ENCODE peak calls at places on chromosomes 12 and 14, in nine cellular contexts. Z, D, U, V, W, T, E, P and Y are unnamed samples.
A peak's percentile ranks its signal among the peaks of the same experiment; 100 is the strongest.

GRCh38 chr12:25829192-25829591 is 129.3 kb upstream of the RASSF8 start:
- DNase-seq in Z (no peak), E (no peak), W (peak; percentile 98), T (no peak), P (no peak), V (no peak), D (peak; percentile 91), U (no peak), Y (no peak)

GRCh38 chr14:70821916-70822705 is 12.8 kb upstream of the MAP3K9 start:
- DNase-seq in D (no peak), W (no peak), T (peak; percentile 64), U (peak; percentile 43), V (peak; percentile 66), E (peak; percentile 64), Z (peak; percentile 77), P (peak; percentile 18), Y (peak; percentile 56)

GRCh38 chr12:27807063-27807703 is 27.1 kb upstream of the MANSC4 start:
- DNase-seq in D (no peak), T (no peak), P (no peak), Z (no peak), U (no peak), V (no peak), E (no peak), W (no peak), Y (no peak)

GRCh38 chr14:24042733-24043132 is 9.1 kb upstream of the CARMIL3 start:
- DNase-seq in P (no peak), T (no peak), D (no peak), Z (no peak), U (no peak), V (no peak), W (no peak), E (no peak), Y (no peak)

GRCh38 chr14:99649219-99649618 is 4.3 kb downstream of the HHIPL1 start:
- DNase-seq in P (no peak), D (peak; percentile 15), E (no peak), T (no peak), U (no peak), V (no peak), W (no peak), Z (no peak), Y (no peak)

GRCh38 chr14:88632512-88632911 is 69.7 kb downstream of the ZC3H14 start:
- DNase-seq in D (no peak), Z (no peak), U (no peak), W (no peak), V (no peak), T (no peak), E (no peak), P (no peak), Y (no peak)

GRCh38 chr12:82973601-82974000 is 286.9 kb downstream of the TMTC2 start:
- DNase-seq in D (no peak), E (no peak), W (no peak), U (no peak), T (no peak), V (no peak), P (no peak), Z (no peak), Y (no peak)

GRCh38 chr14:97641827-97642226 is 844.6 kb downstream of the VRK1 start:
- DNase-seq in E (no peak), V (peak; percentile 33), Z (no peak), D (no peak), U (no peak), W (no peak), T (no peak), P (no peak), Y (peak; percentile 41)

GRCh38 chr12:123057505-123058265 is 77.2 kb downstream of the ARL6IP4 start:
- DNase-seq in P (no peak), W (no peak), E (no peak), D (no peak), Z (no peak), T (no peak), V (peak; percentile 44), U (no peak), Y (peak; percentile 44)

GRCh38 chr12:125228519-125229260 is 163.5 kb downstream of the AACS start:
- DNase-seq in E (no peak), V (peak; percentile 50), D (no peak), W (no peak), U (no peak), T (no peak), P (no peak), Z (no peak), Y (no peak)

GRCh38 chr14:100535287-100536131 is 51.7 kb downstream of the BEGAIN start:
- DNase-seq in U (no peak), P (no peak), Z (peak; percentile 20), V (peak; percentile 3), E (no peak), W (no peak), D (no peak), T (peak; percentile 16), Y (peak; percentile 9)

GRCh38 chr12:15829255-15829654 is 40.1 kb upstream of the EPS8 start:
- DNase-seq in W (no peak), T (no peak), U (no peak), V (no peak), P (no peak), D (no peak), Z (no peak), E (no peak), Y (no peak)

GRCh38 chr14:79090781-79091180 is 920.6 kb downstream of the NRXN3 start:
- DNase-seq in U (no peak), T (no peak), E (no peak), W (no peak), V (no peak), D (no peak), Z (no peak), P (no peak), Y (no peak)

GRCh38 chr14:55129428-55130193 is 559 bp downstream of the LGALS3 start:
- DNase-seq in Z (peak; percentile 79), P (peak; percentile 27), E (peak; percentile 55), D (peak; percentile 45), W (no peak), V (peak; percentile 45), U (peak; percentile 66), T (peak; percentile 71), Y (peak; percentile 51)

GRCh38 chr12:8088574-8088973 is 6.5 kb downstream of the NECAP1 start:
- DNase-seq in Z (peak; percentile 43), D (no peak), W (no peak), V (peak; percentile 32), P (no peak), T (no peak), E (peak; percentile 22), U (no peak), Y (no peak)

GRCh38 chr12:94730846-94731245 is 80.5 kb upstream of the TMCC3 start:
- DNase-seq in V (no peak), Z (no peak), U (no peak), E (no peak), P (no peak), W (no peak), T (no peak), D (no peak), Y (no peak)